ENCODE peak calls at places on chromosomes 6 and 20, in ten cellular contexts. S is B cell, Q is GM12864, P is fibroblast of lung, O is astrocyte, J is left lung, R is brain microvascular endothelial cell, N is endothelial cell, X is suprapubic skin, U is mucosa of descending colon. Z is an unnamed sample.
A peak's percentile ranks its signal among the peaks of the same experiment; 100 is the strongest.

GRCh38 chr6:113858067-113858604 is 991 bp downstream of the MARCKS start:
- DNase-seq in Q (no peak), O (peak; percentile 27), S (peak; percentile 74), J (peak; percentile 84), P (peak; percentile 52), X (peak; percentile 74), U (peak; percentile 65), N (peak; percentile 22), R (peak; percentile 42), Z (peak; percentile 67)

GRCh38 chr20:46837083-46837482 is 57.6 kb upstream of the EYA2 start:
- DNase-seq in U (no peak), Q (no peak), R (no peak), O (no peak), X (no peak), S (no peak), N (no peak), P (no peak), J (no peak), Z (no peak)

GRCh38 chr6:8857160-8857559 is 421.8 kb upstream of the SLC35B3 start:
- DNase-seq in U (no peak), J (no peak), N (no peak), Q (no peak), R (no peak), P (no peak), X (no peak), O (no peak), S (no peak), Z (no peak)

GRCh38 chr6:70973591-70973990 is 16.7 kb upstream of the B3GAT2 start:
- DNase-seq in S (no peak), X (no peak), U (no peak), R (no peak), J (no peak), P (no peak), N (no peak), Q (no peak), O (peak; percentile 1), Z (peak; percentile 16)

GRCh38 chr20:38446441-38447209 is 11.5 kb upstream of the SNHG17 start:
- DNase-seq in N (peak; percentile 96), J (peak; percentile 99), S (peak; percentile 89), P (peak; percentile 95), X (peak; percentile 93), O (peak; percentile 92), Q (peak; percentile 90), U (peak; percentile 94), R (peak; percentile 88), Z (peak; percentile 85)

GRCh38 chr6:36384095-36384494 is 3.4 kb downstream of the ETV7 start:
- DNase-seq in Q (no peak), U (no peak), N (no peak), R (no peak), X (no peak), S (no peak), P (no peak), J (no peak), O (no peak), Z (no peak)

GRCh38 chr20:50348118-50348517 is 157.5 kb downstream of the CEBPB start:
- DNase-seq in Q (no peak), X (no peak), R (no peak), O (no peak), U (no peak), S (no peak), P (no peak), J (no peak), N (no peak), Z (no peak)

GRCh38 chr20:24770628-24771556 is 178.2 kb upstream of the CST7 start:
- DNase-seq in O (no peak), U (no peak), J (no peak), S (no peak), N (no peak), Q (no peak), X (peak; percentile 45), P (no peak), R (no peak), Z (no peak)

GRCh38 chr20:20085812-20086211 is 33.5 kb downstream of the CFAP61 start:
- DNase-seq in Q (no peak), J (no peak), R (no peak), X (peak; percentile 67), N (no peak), O (no peak), S (no peak), P (no peak), U (no peak), Z (peak; percentile 72)
- TF ChIP-seq CTCF in Q (no peak), J (no peak), R (no peak), X (no peak), N (no peak), O (no peak), S (no peak), P (no peak), U (no peak), Z (no peak)

GRCh38 chr6:41372526-41373366 is 37.3 kb downstream of the NCR2 start:
- DNase-seq in N (no peak), R (no peak), J (no peak), O (no peak), X (no peak), U (no peak), P (peak; percentile 9), Q (no peak), S (peak; percentile 48), Z (no peak)
- TF ChIP-seq CTCF in N (no peak), R (no peak), J (no peak), O (no peak), X (no peak), U (no peak), P (no peak), Q (no peak), S (no peak), Z (no peak)

GRCh38 chr20:22182148-22182547 is 402.2 kb downstream of the FOXA2 start:
- DNase-seq in N (no peak), U (no peak), O (no peak), S (no peak), P (no peak), R (no peak), J (no peak), X (no peak), Q (no peak), Z (no peak)

GRCh38 chr20:22180244-22180643 is 404.1 kb downstream of the FOXA2 start:
- DNase-seq in R (no peak), Q (no peak), J (no peak), S (no peak), U (no peak), P (no peak), O (no peak), N (peak; percentile 54), X (no peak), Z (peak; percentile 13)
- TF ChIP-seq CTCF in R (no peak), Q (peak; percentile 34), J (no peak), S (no peak), U (no peak), P (no peak), O (no peak), N (peak; percentile 74), X (no peak), Z (peak; percentile 25)

GRCh38 chr6:99030915-99031314 is 83.2 kb upstream of the FBXL4 start:
- DNase-seq in X (no peak), J (no peak), U (no peak), Q (no peak), N (no peak), S (no peak), R (no peak), O (no peak), P (no peak), Z (no peak)
- TF ChIP-seq CTCF in X (no peak), J (no peak), U (no peak), Q (no peak), N (no peak), S (no peak), R (no peak), O (no peak), P (no peak), Z (no peak)

GRCh38 chr6:140052757-140053729 is 678.6 kb upstream of the CITED2 start:
- DNase-seq in P (peak; percentile 55), O (peak; percentile 38), Q (no peak), X (no peak), N (peak; percentile 7), U (no peak), J (no peak), R (peak; percentile 51), S (no peak), Z (no peak)
- TF ChIP-seq CTCF in P (peak; percentile 36), O (peak; percentile 20), Q (peak; percentile 46), X (no peak), N (peak; percentile 46), U (no peak), J (no peak), R (peak; percentile 54), S (no peak), Z (peak; percentile 10)

GRCh38 chr6:83536034-83536646 is 23.8 kb downstream of the PRSS35 start:
- DNase-seq in X (no peak), N (peak; percentile 65), P (peak; percentile 67), J (no peak), S (no peak), R (peak; percentile 57), U (no peak), O (peak; percentile 10), Q (no peak), Z (peak; percentile 54)
- TF ChIP-seq CTCF in X (no peak), N (peak; percentile 90), P (peak; percentile 80), J (peak; percentile 75), S (peak; percentile 69), R (peak; percentile 85), U (peak; percentile 50), O (peak; percentile 78), Q (peak; percentile 87), Z (peak; percentile 70)